ENCODE peak calls at places on chromosomes 3 and 15, in four cellular contexts. One of them, this sample, is unnamed.

GRCh38 chr3:19948192-19948591 is 1.3 kb downstream of the RAB5A start:
- DNase-seq in HCT116: no peak
- DNase-seq in IMR-90: no peak
- DNase-seq in body of pancreas: no peak
- DNase-seq in this sample: no peak

GRCh38 chr3:49769516-49769915 is 16.8 kb downstream of the IP6K1 start:
- DNase-seq in HCT116: no peak
- DNase-seq in IMR-90: peak
- DNase-seq in body of pancreas: no peak
- DNase-seq in this sample: no peak

GRCh38 chr3:42649783-42650182 is 3.7 kb upstream of the ZBTB47 start:
- DNase-seq in HCT116: no peak
- DNase-seq in IMR-90: no peak
- DNase-seq in body of pancreas: no peak
- DNase-seq in this sample: no peak

GRCh38 chr3:13972679-13973379 is 93.0 kb upstream of the WNT7A start:
- DNase-seq in HCT116: no peak
- DNase-seq in IMR-90: no peak
- DNase-seq in body of pancreas: no peak
- DNase-seq in this sample: no peak

GRCh38 chr3:8328971-8329370 is 172.7 kb upstream of the LMCD1 start:
- DNase-seq in HCT116: no peak
- DNase-seq in IMR-90: no peak
- DNase-seq in body of pancreas: no peak
- DNase-seq in this sample: no peak

GRCh38 chr3:72496055-72496690 is 352.1 kb downstream of the SHQ1 start:
- DNase-seq in HCT116: no peak
- DNase-seq in IMR-90: no peak
- DNase-seq in body of pancreas: no peak
- DNase-seq in this sample: peak

GRCh38 chr3:119885746-119886530 is 104.0 kb downstream of the NR1I2 start:
- DNase-seq in HCT116: no peak
- DNase-seq in IMR-90: no peak
- DNase-seq in body of pancreas: no peak
- DNase-seq in this sample: no peak

GRCh38 chr3:41519746-41520145 is 320.4 kb downstream of the CTNNB1 start:
- DNase-seq in HCT116: no peak
- DNase-seq in IMR-90: no peak
- DNase-seq in body of pancreas: no peak
- DNase-seq in this sample: no peak

GRCh38 chr3:1048558-1048957 is 44.3 kb upstream of the CNTN6 start:
- DNase-seq in HCT116: no peak
- DNase-seq in IMR-90: no peak
- DNase-seq in body of pancreas: no peak
- DNase-seq in this sample: no peak

GRCh38 chr15:35545316-35545824 is 595 bp downstream of the DPH6 start:
- DNase-seq in HCT116: peak
- DNase-seq in IMR-90: peak
- DNase-seq in body of pancreas: peak
- DNase-seq in this sample: peak

GRCh38 chr3:128064962-128065361 is 12.7 kb downstream of the SEC61A1 start:
- DNase-seq in HCT116: no peak
- DNase-seq in IMR-90: no peak
- DNase-seq in body of pancreas: no peak
- DNase-seq in this sample: no peak

GRCh38 chr3:81666502-81667121 is 94.8 kb downstream of the GBE1 start:
- DNase-seq in HCT116: no peak
- DNase-seq in IMR-90: peak
- DNase-seq in body of pancreas: no peak
- DNase-seq in this sample: no peak

GRCh38 chr3:34646911-34647465 is 848.6 kb downstream of the PDCD6IP start:
- DNase-seq in HCT116: no peak
- DNase-seq in IMR-90: no peak
- DNase-seq in body of pancreas: no peak
- DNase-seq in this sample: no peak

GRCh38 chr3:118970819-118971218 is 63.8 kb downstream of the IGSF11 start:
- DNase-seq in HCT116: no peak
- DNase-seq in IMR-90: no peak
- DNase-seq in body of pancreas: no peak
- DNase-seq in this sample: no peak

GRCh38 chr3:140449591-140450256 is 228.1 kb upstream of the TRIM42 start:
- DNase-seq in HCT116: no peak
- DNase-seq in IMR-90: no peak
- DNase-seq in body of pancreas: peak
- DNase-seq in this sample: no peak

GRCh38 chr3:72782521-72782920 is 65.7 kb downstream of the SHQ1 start:
- DNase-seq in HCT116: no peak
- DNase-seq in IMR-90: no peak
- DNase-seq in body of pancreas: no peak
- DNase-seq in this sample: no peak

GRCh38 chr3:42691861-42692666 is 6.7 kb downstream of the KLHL40 start:
- DNase-seq in HCT116: no peak
- DNase-seq in IMR-90: no peak
- DNase-seq in body of pancreas: no peak
- DNase-seq in this sample: peak

GRCh38 chr3:107690522-107691138 is 167.9 kb downstream of the BBX start:
- DNase-seq in HCT116: peak
- DNase-seq in IMR-90: peak
- DNase-seq in body of pancreas: no peak
- DNase-seq in this sample: no peak

GRCh38 chr3:31862861-31863260 is 118.2 kb downstream of the OSBPL10 start:
- DNase-seq in HCT116: no peak
- DNase-seq in IMR-90: peak
- DNase-seq in body of pancreas: no peak
- DNase-seq in this sample: no peak

GRCh38 chr3:149273096-149273751 is 51.6 kb upstream of the CP start:
- DNase-seq in HCT116: peak
- DNase-seq in IMR-90: peak
- DNase-seq in body of pancreas: peak
- DNase-seq in this sample: no peak

GRCh38 chr15:67865766-67866165 is 25.9 kb upstream of the RNU6-1 start:
- DNase-seq in HCT116: no peak
- DNase-seq in IMR-90: no peak
- DNase-seq in body of pancreas: no peak
- DNase-seq in this sample: no peak

GRCh38 chr3:58175429-58176184 is 35.2 kb downstream of the DNASE1L3 start:
- DNase-seq in HCT116: no peak
- DNase-seq in IMR-90: peak
- DNase-seq in body of pancreas: peak
- DNase-seq in this sample: no peak

GRCh38 chr15:82306791-82307713 is 42.2 kb downstream of the GOLGA6L10 start:
- DNase-seq in HCT116: no peak
- DNase-seq in IMR-90: no peak
- DNase-seq in body of pancreas: no peak
- DNase-seq in this sample: no peak

GRCh38 chr15:78415284-78415683 is 22.7 kb upstream of the IREB2 start:
- DNase-seq in HCT116: peak
- DNase-seq in IMR-90: no peak
- DNase-seq in body of pancreas: no peak
- DNase-seq in this sample: no peak

GRCh38 chr15:63430766-63431451 is 49.3 kb upstream of the CA12 start:
- DNase-seq in HCT116: no peak
- DNase-seq in IMR-90: no peak
- DNase-seq in body of pancreas: no peak
- DNase-seq in this sample: no peak

GRCh38 chr3:28224430-28224829 is 17.0 kb upstream of the CMC1 start:
- DNase-seq in HCT116: no peak
- DNase-seq in IMR-90: no peak
- DNase-seq in body of pancreas: no peak
- DNase-seq in this sample: no peak

DNA sequence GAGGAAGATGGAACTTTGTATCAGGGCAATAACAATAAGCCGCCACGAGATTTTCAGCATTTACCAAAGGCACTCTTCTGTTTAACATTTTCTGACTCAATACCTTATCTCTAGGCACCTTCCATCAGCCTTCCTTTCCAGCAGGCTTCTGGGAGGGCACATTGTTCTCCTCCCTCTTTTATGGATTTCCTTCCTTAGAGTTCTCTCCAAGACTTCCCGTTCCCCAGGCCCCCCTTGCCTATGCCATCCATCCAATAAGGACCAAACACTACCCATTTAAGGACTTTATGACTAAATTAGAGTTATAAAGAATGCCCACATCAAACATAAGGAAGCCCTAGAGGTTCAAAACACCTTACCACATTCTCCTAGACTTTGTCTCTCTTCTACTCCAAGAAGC is 71.0 kb upstream of the ACP3 start:
- DNase-seq in HCT116: no peak
- DNase-seq in IMR-90: no peak
- DNase-seq in body of pancreas: no peak
- DNase-seq in this sample: no peak
- TF ChIP-seq POLR2A in HCT116: no peak
- TF ChIP-seq POLR2A in IMR-90: no peak
- TF ChIP-seq POLR2A in body of pancreas: no peak
- TF ChIP-seq POLR2A in this sample: no peak

DNA sequence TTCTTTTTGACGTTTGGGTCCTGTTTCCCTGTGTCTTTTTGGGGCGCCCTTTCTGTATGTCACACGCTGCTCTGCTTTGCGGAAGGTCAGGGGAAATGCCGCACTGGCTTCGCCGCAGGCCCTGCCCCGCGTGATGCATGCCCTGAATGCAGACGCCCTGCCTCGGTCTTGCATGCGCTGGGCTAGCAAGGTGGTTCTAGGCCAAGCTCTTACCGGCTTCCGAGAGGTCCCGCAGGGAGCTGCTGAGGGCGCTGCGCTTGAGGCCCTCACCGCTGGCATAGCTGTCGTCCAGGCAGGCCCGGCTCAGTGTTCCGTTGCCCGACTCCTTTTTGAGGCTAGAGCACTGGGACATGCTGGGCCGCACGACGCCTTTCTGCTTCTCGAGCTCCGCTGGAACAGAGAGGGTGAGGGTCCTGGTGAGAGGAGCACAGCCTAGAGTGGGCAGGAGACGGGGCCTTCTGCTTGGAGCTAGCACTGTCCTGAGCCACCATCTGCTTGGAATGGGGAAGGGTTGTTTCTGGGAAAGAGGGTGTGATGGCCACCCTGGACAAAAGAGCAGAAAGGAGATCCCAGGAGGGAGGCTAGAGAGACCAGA is 66.9 kb upstream of the RPL32 start:
- DNase-seq in HCT116: no peak
- DNase-seq in IMR-90: no peak
- DNase-seq in body of pancreas: no peak
- DNase-seq in this sample: no peak
- TF ChIP-seq POLR2A in HCT116: no peak
- TF ChIP-seq POLR2A in IMR-90: no peak
- TF ChIP-seq POLR2A in body of pancreas: no peak
- TF ChIP-seq POLR2A in this sample: no peak

DNA sequence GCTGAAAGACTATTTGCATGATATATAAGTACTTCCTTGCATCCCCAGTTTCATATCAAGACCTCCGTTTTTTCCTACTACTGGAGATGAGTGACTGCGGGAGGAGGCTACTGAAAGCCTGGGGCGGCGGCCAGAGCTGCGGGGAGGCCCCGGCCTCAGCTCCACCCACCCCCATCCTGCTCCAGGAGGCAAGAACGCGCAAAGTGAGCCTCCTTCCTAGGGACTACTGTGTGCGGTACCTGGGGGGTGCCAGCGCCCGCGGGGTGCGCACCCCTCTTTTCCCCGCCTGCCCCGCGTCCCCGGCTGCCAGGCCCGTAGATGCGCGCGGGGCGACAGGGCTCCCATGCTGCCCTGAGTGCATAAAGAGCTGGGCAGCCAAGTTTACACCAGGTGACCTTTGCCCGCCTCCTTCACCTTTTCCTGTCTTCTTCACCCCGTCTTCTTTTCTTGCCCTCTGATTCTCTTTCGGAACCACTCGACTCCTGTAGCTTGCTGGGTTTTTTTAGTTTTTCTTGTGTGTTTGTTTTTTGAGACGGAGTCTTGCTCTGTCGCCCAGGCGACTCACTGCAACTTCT is 2.5 kb upstream of the USF3 start:
- DNase-seq in HCT116: no peak
- DNase-seq in IMR-90: peak
- DNase-seq in body of pancreas: no peak
- DNase-seq in this sample: no peak
- TF ChIP-seq POLR2A in HCT116: no peak
- TF ChIP-seq POLR2A in IMR-90: no peak
- TF ChIP-seq POLR2A in body of pancreas: no peak
- TF ChIP-seq POLR2A in this sample: no peak

GRCh38 chr3:109073116-109073515 is 44.8 kb downstream of the MORC1 start:
- DNase-seq in HCT116: no peak
- DNase-seq in IMR-90: no peak
- DNase-seq in body of pancreas: no peak
- DNase-seq in this sample: no peak

GRCh38 chr3:109070232-109070631 is 47.7 kb downstream of the MORC1 start:
- DNase-seq in HCT116: no peak
- DNase-seq in IMR-90: no peak
- DNase-seq in body of pancreas: no peak
- DNase-seq in this sample: no peak

GRCh38 chr3:109072208-109072607 is 45.7 kb downstream of the MORC1 start:
- DNase-seq in HCT116: no peak
- DNase-seq in IMR-90: no peak
- DNase-seq in body of pancreas: no peak
- DNase-seq in this sample: no peak

GRCh38 chr3:109071349-109072142 is 46.4 kb downstream of the MORC1 start:
- DNase-seq in HCT116: peak
- DNase-seq in IMR-90: no peak
- DNase-seq in body of pancreas: peak
- DNase-seq in this sample: no peak
- TF ChIP-seq POLR2A in HCT116: no peak
- TF ChIP-seq POLR2A in IMR-90: no peak
- TF ChIP-seq POLR2A in body of pancreas: no peak
- TF ChIP-seq POLR2A in this sample: no peak

DNA sequence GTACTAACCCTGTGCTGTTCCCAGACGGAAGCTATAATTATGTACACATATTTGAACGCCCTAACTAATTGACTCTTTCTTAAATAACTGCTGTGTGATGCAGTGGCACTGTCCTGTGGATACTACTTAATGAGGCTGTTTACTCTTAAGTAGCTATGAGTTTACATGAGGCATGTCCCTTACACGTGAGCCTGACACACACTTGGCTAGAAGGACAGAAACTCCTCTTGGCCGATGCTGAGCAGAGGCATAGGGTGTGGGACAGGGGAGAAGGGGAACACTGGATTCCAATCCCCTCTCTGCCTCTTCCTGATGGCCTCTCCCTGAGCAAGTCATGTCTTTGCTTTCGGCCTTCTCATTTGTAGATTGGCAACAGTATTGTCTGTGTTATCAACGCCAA is 21.9 kb downstream of the EHD4 start:
- DNase-seq in HCT116: no peak
- DNase-seq in IMR-90: peak
- DNase-seq in body of pancreas: no peak
- DNase-seq in this sample: no peak
- TF ChIP-seq POLR2A in HCT116: no peak
- TF ChIP-seq POLR2A in IMR-90: no peak
- TF ChIP-seq POLR2A in body of pancreas: no peak
- TF ChIP-seq POLR2A in this sample: no peak

This sample was measured in GM12891.